ENCODE peak calls at places on chromosomes 5 and 9, in six cellular contexts. K, M, X, Y, R and T are unnamed samples.

GRCh38 chr9:72952914-72953313 is at the start of gene ALDH1A1:
- DNase-seq in R (peak), K (peak), M (no peak), X (no peak), Y (peak), T (no peak)

GRCh38 chr5:113480243-113480642 is 8.0 kb downstream of the MCC start:
- DNase-seq in M (no peak), X (no peak), Y (no peak), R (no peak), K (peak), T (no peak)

GRCh38 chr5:332843-333242 is 11.3 kb downstream of the AHRR start:
- DNase-seq in M (no peak), Y (no peak), K (no peak), R (no peak), X (no peak), T (no peak)

GRCh38 chr5:1725641-1726468 is 73.8 kb downstream of the MRPL36 start:
- DNase-seq in Y (no peak), K (no peak), X (peak), R (peak), M (no peak), T (peak)

GRCh38 chr5:142324377-142324870 is 397 bp downstream of the SPRY4 start:
- DNase-seq in M (no peak), R (no peak), X (peak), K (peak), Y (no peak), T (no peak)

GRCh38 chr5:141913560-141913959 is 10.1 kb upstream of the DELE1 start:
- DNase-seq in R (peak), K (no peak), X (no peak), M (no peak), Y (no peak), T (no peak)

GRCh38 chr9:129071526-129072131 is 9.3 kb upstream of the DOLPP1 start:
- DNase-seq in M (no peak), X (no peak), K (no peak), Y (no peak), R (peak), T (peak)

GRCh38 chr9:76087978-76088377 is 197.5 kb downstream of the PCSK5 start:
- DNase-seq in K (no peak), M (no peak), X (no peak), Y (peak), R (no peak), T (no peak)

GRCh38 chr9:124164800-124165199 is 92.9 kb upstream of the NEK6 start:
- DNase-seq in K (peak), M (no peak), Y (no peak), X (no peak), R (no peak), T (no peak)

GRCh38 chr5:91126448-91126847 is 256.7 kb downstream of the ARRDC3 start:
- DNase-seq in X (no peak), K (peak), Y (no peak), M (peak), R (no peak), T (no peak)

GRCh38 chr5:96243862-96244261 is 189.2 kb downstream of the PCSK1 start:
- DNase-seq in X (no peak), Y (no peak), M (no peak), K (no peak), R (no peak), T (no peak)

GRCh38 chr5:151448038-151448985 is 909 bp downstream of the SLC36A1 start:
- DNase-seq in X (no peak), Y (peak), M (no peak), R (peak), K (peak), T (peak)

GRCh38 chr5:169652057-169652456 is 15.0 kb downstream of the DOCK2 start:
- DNase-seq in X (no peak), K (no peak), R (no peak), Y (no peak), M (no peak), T (no peak)

GRCh38 chr5:87151547-87151946 is 116.1 kb upstream of the RASA1 start:
- DNase-seq in K (peak), R (no peak), Y (no peak), M (peak), X (no peak), T (no peak)

GRCh38 chr9:87829756-87830155 is 52.9 kb upstream of the SPATA31E1 start:
- DNase-seq in K (no peak), M (no peak), R (no peak), X (no peak), Y (no peak), T (no peak)

GRCh38 chr5:153445875-153446567 is 44.4 kb upstream of the GRIA1 start:
- DNase-seq in X (no peak), R (peak), K (peak), M (peak), Y (no peak), T (no peak)

GRCh38 chr9:7139886-7140285 is 382.1 kb downstream of the KDM4C start:
- DNase-seq in X (no peak), Y (peak), M (no peak), R (no peak), K (no peak), T (no peak)

GRCh38 chr5:132261881-132262845 is 4.7 kb downstream of the PDLIM4 start:
- DNase-seq in Y (no peak), R (no peak), K (no peak), X (no peak), M (no peak), T (peak)

GRCh38 chr5:60722416-60722815 is 22.4 kb upstream of the DEPDC1B start:
- DNase-seq in M (no peak), R (no peak), X (no peak), Y (no peak), K (no peak), T (no peak)

GRCh38 chr5:34599471-34600117 is 56.5 kb upstream of the RAI14 start:
- DNase-seq in K (peak), R (no peak), M (peak), X (no peak), Y (no peak), T (no peak)

GRCh38 chr9:81430727-81431126 is 258.6 kb downstream of the TLE1 start:
- DNase-seq in Y (no peak), M (peak), X (no peak), R (no peak), K (peak), T (no peak)

GRCh38 chr9:85162822-85163221 is 493.3 kb downstream of the NTRK2 start:
- DNase-seq in K (no peak), R (no peak), X (no peak), Y (no peak), M (no peak), T (no peak)

GRCh38 chr9:71761938-71762353 is 6.4 kb downstream of the CEMIP2 start:
- DNase-seq in R (no peak), Y (no peak), K (no peak), X (no peak), M (no peak), T (no peak)

GRCh38 chr9:3525088-3525835 is 539 bp downstream of the RFX3 start:
- DNase-seq in R (peak), K (no peak), Y (peak), X (peak), M (no peak), T (peak)

GRCh38 chr5:176700239-176700847 is 53.1 kb downstream of the TSPAN17 start:
- DNase-seq in X (peak), M (no peak), R (peak), K (no peak), Y (peak), T (peak)

GRCh38 chr5:10580531-10581423 is 16.9 kb downstream of the ANKRD33B start:
- DNase-seq in Y (no peak), X (no peak), M (no peak), K (no peak), R (no peak), T (no peak)

GRCh38 chr5:65034029-65034781 is 265.5 kb downstream of the CWC27 start:
- DNase-seq in R (peak), K (peak), X (no peak), Y (no peak), M (no peak), T (no peak)

GRCh38 chr9:133089271-133089671 is 27.5 kb downstream of the CEL start:
- DNase-seq in R (peak), Y (peak), X (no peak), K (peak), M (no peak), T (no peak)

GRCh38 chr9:118961857-118962256 is 407.4 kb downstream of the BRINP1 start:
- DNase-seq in X (no peak), M (peak), K (peak), R (peak), Y (peak), T (no peak)

GRCh38 chr5:2659071-2659470 is 92.4 kb downstream of the IRX2 start:
- DNase-seq in R (no peak), Y (no peak), M (no peak), K (peak), X (no peak), T (no peak)

GRCh38 chr5:1171340-1171941 is 30.0 kb upstream of the SLC6A19 start:
- DNase-seq in M (peak), R (no peak), Y (no peak), X (peak), K (peak), T (no peak)

DNA sequence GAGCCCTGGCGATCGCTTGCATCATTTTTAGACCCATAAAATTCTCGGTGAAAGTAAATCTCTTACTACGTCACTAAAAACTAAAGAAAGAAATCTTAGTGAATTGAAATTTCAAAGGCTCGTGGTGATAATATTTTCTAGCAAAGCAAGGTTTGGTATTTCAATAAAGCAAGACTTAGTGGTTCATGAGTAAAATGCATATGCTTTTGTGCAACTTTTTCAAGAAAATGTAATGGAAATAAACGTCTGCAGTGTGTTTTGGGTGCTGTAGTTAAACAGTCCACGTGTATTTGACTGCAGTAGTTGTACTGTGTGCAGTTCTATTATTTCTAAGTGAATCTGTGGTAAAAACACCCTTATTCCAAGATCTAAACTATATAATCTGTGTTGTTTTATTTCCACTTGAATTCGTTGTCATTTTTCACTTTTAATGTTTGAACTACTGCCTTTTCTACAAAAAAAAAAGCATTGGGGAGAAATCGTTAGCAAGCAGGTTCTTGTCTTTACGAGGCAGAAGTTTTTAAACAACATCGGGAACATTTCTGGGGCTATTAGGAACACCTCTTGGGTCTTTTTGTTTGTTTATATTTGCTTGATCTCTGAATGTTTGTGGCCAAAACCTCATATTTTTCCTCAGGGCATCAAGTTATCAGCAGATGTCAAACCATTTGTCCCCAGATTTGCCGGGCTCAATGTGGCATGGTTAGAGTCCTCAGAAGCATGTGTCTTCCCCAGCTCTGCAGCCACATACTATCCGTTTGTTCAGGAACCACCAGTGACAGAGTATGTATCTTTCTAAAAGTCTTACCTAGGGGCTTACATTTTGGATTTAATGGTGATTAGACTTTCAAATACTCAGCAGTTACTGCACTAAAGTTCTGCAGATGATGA is 960 bp downstream of the SECISBP2 start:
- DNase-seq in X (no peak), R (no peak), M (no peak), K (no peak), Y (no peak), T (no peak)
- TF ChIP-seq CTCF in X (no peak), R (no peak), M (no peak), K (no peak), Y (no peak), T (no peak)

GRCh38 chr5:53206562-53206961 is 97.0 kb upstream of the MOCS2 start:
- DNase-seq in Y (no peak), M (no peak), R (no peak), K (no peak), X (no peak), T (no peak)

GRCh38 chr5:53200309-53200708 is 90.8 kb upstream of the MOCS2 start:
- DNase-seq in K (no peak), M (no peak), X (no peak), Y (no peak), R (no peak), T (no peak)

GRCh38 chr5:53199882-53200281 is 90.3 kb upstream of the MOCS2 start:
- DNase-seq in K (no peak), X (no peak), M (no peak), Y (no peak), R (no peak), T (no peak)

GRCh38 chr5:53201746-53202145 is 92.2 kb upstream of the MOCS2 start:
- DNase-seq in M (no peak), X (peak), R (peak), K (no peak), Y (no peak), T (no peak)
- TF ChIP-seq CTCF in M (peak), X (peak), R (peak), K (peak), Y (peak), T (peak)

GRCh38 chr5:134574521-134574920 is 49.1 kb downstream of the JADE2 start:
- DNase-seq in X (no peak), M (no peak), Y (no peak), K (no peak), R (no peak), T (no peak)
- TF ChIP-seq CTCF in X (no peak), M (no peak), Y (no peak), K (no peak), R (no peak), T (no peak)

DNA sequence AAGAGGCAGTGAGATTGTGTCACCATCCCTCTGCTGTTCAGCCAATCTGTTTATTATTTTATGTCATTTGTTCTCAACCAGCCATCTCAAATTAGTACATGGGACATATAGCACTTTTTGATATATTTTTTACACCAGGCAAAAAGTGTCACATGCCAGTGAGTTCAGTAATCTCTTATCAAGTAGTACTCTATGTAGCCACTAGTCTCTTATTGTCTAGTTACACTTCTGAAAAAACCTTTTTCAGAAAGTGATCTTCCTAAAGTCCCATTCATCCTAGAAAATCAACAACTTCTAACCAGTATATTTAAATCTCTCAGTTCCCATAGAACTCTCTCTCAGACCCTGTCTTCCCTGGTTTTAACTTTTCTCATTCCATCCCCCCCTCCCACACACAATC is 321.6 kb downstream of the FBXL17 start:
- DNase-seq in X (no peak), K (no peak), Y (no peak), R (no peak), M (no peak), T (no peak)
- TF ChIP-seq CTCF in X (no peak), K (no peak), Y (no peak), R (no peak), M (no peak), T (peak)

GRCh38 chr5:59660737-59661136 is 232.8 kb downstream of the PDE4D start:
- DNase-seq in K (peak), X (no peak), R (peak), M (no peak), Y (peak), T (no peak)
- TF ChIP-seq CTCF in K (peak), X (no peak), R (peak), M (peak), Y (peak), T (peak)